ENCODE peak calls at places on chromosomes 11 and 22, in six cellular contexts. A, I, E, D, V and O are unnamed samples.

GRCh38 chr22:41343300-41343699 is 38.4 kb upstream of the TEF start:
- ATAC-seq in A (no peak), I (no peak), E (no peak), D (no peak), V (no peak), O (no peak)

GRCh38 chr11:114172055-114172861 is 112.7 kb downstream of the ZBTB16 start:
- ATAC-seq in A (peak; percentile 16), I (no peak), E (peak; percentile 1), D (no peak), V (no peak), O (no peak)

GRCh38 chr11:12205330-12205729 is 94.9 kb downstream of the MICAL2 start:
- ATAC-seq in A (no peak), I (peak; percentile 20), E (no peak), D (no peak), V (no peak), O (peak; percentile 16)

GRCh38 chr11:70892889-70893288 is 359.5 kb downstream of the SHANK2 start:
- ATAC-seq in A (no peak), I (no peak), E (no peak), D (no peak), V (no peak), O (no peak)

GRCh38 chr11:104610597-104610996 is 287.7 kb downstream of the CASP12 start:
- ATAC-seq in A (no peak), I (no peak), E (no peak), D (no peak), V (no peak), O (no peak)

GRCh38 chr11:70719516-70719915 is 321.2 kb downstream of the CTTN start:
- ATAC-seq in A (no peak), I (no peak), E (no peak), D (no peak), V (no peak), O (no peak)

GRCh38 chr11:73556966-73557365 is 40.9 kb downstream of the FAM168A start:
- ATAC-seq in A (no peak), I (no peak), E (no peak), D (no peak), V (no peak), O (no peak)

GRCh38 chr11:125987066-125987641 is 41.3 kb downstream of the VSIG10L2 start:
- ATAC-seq in A (no peak), I (no peak), E (no peak), D (no peak), V (no peak), O (no peak)

GRCh38 chr22:48333323-48333763 is 1494.3 kb downstream of the BRD1 start:
- ATAC-seq in A (no peak), I (no peak), E (no peak), D (no peak), V (no peak), O (no peak)

GRCh38 chr11:19345848-19346681 is 105.3 kb upstream of the E2F8 start:
- ATAC-seq in A (no peak), I (peak; percentile 22), E (peak; percentile 33), D (no peak), V (peak; percentile 52), O (peak; percentile 41)

GRCh38 chr11:69971741-69972140 is 106.4 kb upstream of the ANO1 start:
- ATAC-seq in A (no peak), I (no peak), E (no peak), D (no peak), V (no peak), O (no peak)

GRCh38 chr22:22910272-22911240 is 22.9 kb downstream of the IGLL5 start:
- ATAC-seq in A (no peak), I (no peak), E (no peak), D (no peak), V (no peak), O (no peak)

GRCh38 chr22:29244785-29245625 is 22.8 kb downstream of the RHBDD3 start:
- ATAC-seq in A (no peak), I (no peak), E (no peak), D (peak; percentile 34), V (peak; percentile 48), O (peak; percentile 15)

GRCh38 chr11:131037873-131038272 is 121.6 kb upstream of the SNX19 start:
- ATAC-seq in A (no peak), I (no peak), E (no peak), D (no peak), V (no peak), O (no peak)